ENCODE peak calls at places on chromosomes 5 and 9, in eight cellular contexts. Q, B, F, W, T, M, R and K are unnamed samples.

GRCh38 chr5:131393498-131393968 is 129.7 kb downstream of the CDC42SE2 start:
- DNase-seq in Q (no peak), W (no peak), M (no peak), R (no peak), F (no peak), B (no peak), T (no peak), K (no peak)

GRCh38 chr5:117013280-117013877 is 438.8 kb upstream of the SEMA6A start:
- DNase-seq in W (no peak), M (no peak), Q (no peak), R (no peak), B (no peak), F (no peak), T (no peak), K (no peak)

GRCh38 chr5:9124071-9124470 is 421.8 kb downstream of the SEMA5A start:
- DNase-seq in W (no peak), R (no peak), F (no peak), B (no peak), T (no peak), Q (no peak), M (no peak), K (no peak)

GRCh38 chr9:19130436-19130835 is 3.1 kb upstream of the PLIN2 start:
- DNase-seq in T (no peak), M (no peak), R (no peak), Q (no peak), W (no peak), B (no peak), F (no peak), K (no peak)

GRCh38 chr9:101832464-101832863 is 94.0 kb upstream of the GRIN3A start:
- DNase-seq in W (no peak), Q (no peak), F (no peak), M (no peak), B (no peak), R (peak), T (no peak), K (no peak)

GRCh38 chr9:93826209-93826608 is 128.9 kb downstream of the BARX1 start:
- DNase-seq in W (no peak), M (no peak), B (peak), T (no peak), F (no peak), Q (no peak), R (peak), K (no peak)

GRCh38 chr5:65774346-65774745 is 52.3 kb downstream of the NLN start:
- DNase-seq in R (no peak), F (peak), M (no peak), B (peak), W (no peak), Q (no peak), T (no peak), K (no peak)

GRCh38 chr9:76216161-76216649 is 178.0 kb downstream of the RFK start:
- DNase-seq in F (peak), T (no peak), B (no peak), R (no peak), W (no peak), Q (no peak), M (no peak), K (no peak)

GRCh38 chr5:98905857-98906688 is 22.7 kb downstream of the CHD1 start:
- DNase-seq in F (no peak), B (no peak), W (peak), Q (no peak), R (no peak), M (no peak), T (no peak), K (no peak)

GRCh38 chr5:91339053-91339710 is 43.9 kb downstream of the ARRDC3 start:
- DNase-seq in M (no peak), B (no peak), R (no peak), W (no peak), F (peak), Q (no peak), T (no peak), K (no peak)

GRCh38 chr5:154356958-154357357 is 88.8 kb upstream of the SAP30L start:
- DNase-seq in T (no peak), M (no peak), W (no peak), F (no peak), B (no peak), R (no peak), Q (no peak), K (no peak)

GRCh38 chr5:91126448-91126847 is 256.7 kb downstream of the ARRDC3 start:
- DNase-seq in F (peak), M (no peak), Q (no peak), B (no peak), T (no peak), R (no peak), W (no peak), K (no peak)

GRCh38 chr9:82436480-82436879 is 447.9 kb downstream of the SPATA31D1 start:
- DNase-seq in R (no peak), W (no peak), B (no peak), M (no peak), F (no peak), Q (no peak), T (no peak), K (no peak)

GRCh38 chr5:1016476-1016875 is 7.9 kb downstream of the NKD2 start:
- DNase-seq in Q (no peak), M (no peak), W (no peak), R (no peak), T (no peak), F (no peak), B (no peak), K (no peak)

GRCh38 chr5:135593886-135594285 is 15.1 kb upstream of the CXCL14 start:
- DNase-seq in F (no peak), Q (no peak), W (no peak), R (no peak), M (no peak), T (no peak), B (no peak), K (no peak)